ENCODE peak calls at places on chromosomes 16 and 17, in five cellular contexts. D is activated T-cell treated with anti-CD3 and anti-CD28 coated beads, Interleukin-2, amount 50 U/mL, for 4 hours; E is lower leg skin; J is keratinocyte; I is stimulated activated CD8-positive, alpha-beta memory T cell treated with anti-CD3 and anti-CD28 coated beads, Interleukin-15, amount 100 ng/mL, for 1 hour. M is an unnamed sample.

GRCh38 chr17:64147110-64148016 is 17.4 kb upstream of the ERN1 start:
- DNase-seq in D (no peak), E (no peak), J (no peak), I (no peak), M (no peak)

GRCh38 chr17:64180089-64180488 is 50.1 kb upstream of the ERN1 start:
- DNase-seq in D (no peak), E (no peak), J (no peak), I (no peak), M (no peak)

GRCh38 chr16:63361032-63361624 is 1324.9 kb upstream of the CDH8 start:
- DNase-seq in D (no peak), E (no peak), J (peak; percentile 26), I (no peak), M (no peak)

GRCh38 chr16:17364319-17365210 is 106.2 kb downstream of the XYLT1 start:
- DNase-seq in D (peak; percentile 37), E (no peak), J (no peak), I (no peak), M (no peak)

GRCh38 chr16:67236551-67237395 is 9.8 kb downstream of the TMEM208 start:
- DNase-seq in D (peak; percentile 57), E (no peak), J (no peak), I (peak; percentile 38), M (no peak)

GRCh38 chr17:39231587-39232551 is 6.1 kb upstream of the STAC2 start:
- DNase-seq in D (peak; percentile 57), E (no peak), J (no peak), I (no peak), M (no peak)

GRCh38 chr17:72063262-72063661 is 57.6 kb upstream of the SOX9 start:
- DNase-seq in D (no peak), E (no peak), J (no peak), I (no peak), M (no peak)

GRCh38 chr16:397135-397661 is at the start of gene NME4:
- DNase-seq in D (no peak), E (no peak), J (no peak), I (no peak), M (no peak)

GRCh38 chr16:70694088-70694487 is 8.2 kb upstream of the MTSS2 start:
- DNase-seq in D (no peak), E (no peak), J (peak; percentile 77), I (no peak), M (no peak)

GRCh38 chr17:73261952-73262675 is 434 bp upstream of the CPSF4L start:
- DNase-seq in D (no peak), E (no peak), J (no peak), I (no peak), M (peak; percentile 91)

GRCh38 chr17:82527893-82528292 is 8.4 kb downstream of the FOXK2 start:
- DNase-seq in D (no peak), E (no peak), J (no peak), I (no peak), M (no peak)

GRCh38 chr17:41004397-41004796 is 4.5 kb downstream of the KRTAP3-1 start:
- DNase-seq in D (no peak), E (no peak), J (no peak), I (no peak), M (no peak)

GRCh38 chr17:37493249-37494027 is 3.7 kb downstream of the DUSP14 start:
- DNase-seq in D (no peak), E (no peak), J (peak; percentile 91), I (no peak), M (no peak)

GRCh38 chr16:88697831-88698693 is 8.1 kb downstream of the RNF166 start:
- DNase-seq in D (no peak), E (no peak), J (no peak), I (no peak), M (no peak)

GRCh38 chr16:70746040-70746707 is 54.8 kb downstream of the VAC14 start:
- DNase-seq in D (no peak), E (peak; percentile 77), J (no peak), I (no peak), M (peak; percentile 80)

GRCh38 chr17:38844261-38844757 is 9.2 kb downstream of the RPL23 start:
- DNase-seq in D (no peak), E (no peak), J (no peak), I (no peak), M (peak; percentile 65)

GRCh38 chr17:82193520-82194236 is 19.0 kb downstream of the CCDC57 start:
- DNase-seq in D (no peak), E (no peak), J (no peak), I (no peak), M (no peak)

GRCh38 chr16:87877942-87878507 is 8.7 kb upstream of the SLC7A5 start:
- DNase-seq in D (no peak), E (no peak), J (no peak), I (no peak), M (no peak)

GRCh38 chr16:24747425-24747824 is 18.0 kb downstream of the TNRC6A start:
- DNase-seq in D (no peak), E (no peak), J (no peak), I (no peak), M (no peak)

GRCh38 chr17:82168568-82168967 is 44.1 kb downstream of the CCDC57 start:
- DNase-seq in D (no peak), E (no peak), J (no peak), I (no peak), M (no peak)

GRCh38 chr16:89602273-89602951 is 11.0 kb upstream of the DPEP1 start:
- DNase-seq in D (peak; percentile 68), E (no peak), J (no peak), I (peak; percentile 14), M (no peak)

M was measured in breast epithelium.